ENCODE peak calls at places on chromosomes 2 and 18, in four cellular contexts. One of them, this sample, is unnamed.
A peak's percentile ranks its signal among the peaks of the same experiment; 100 is the strongest.

GRCh38 chr18:67463829-67464228 is 52.7 kb downstream of the DSEL start:
- DNase-seq in activated CD4-positive, alpha-beta T cell treated with anti-CD3 and anti-CD28 coated beads, Interleukin-2, amount 50 U/mL, for 48 hours: no peak
- DNase-seq in frontal cortex: no peak
- DNase-seq in stimulated activated CD4-positive, alpha-beta T cell treated with anti-CD3 and anti-CD28 coated beads, Interleukin-1b, Interleukin-23, amount 100 ng/mL, for 24 hours: no peak
- DNase-seq in this sample: no peak

GRCh38 chr18:73835039-73835438 is 312.6 kb downstream of the FBXO15 start:
- DNase-seq in frontal cortex: no peak
- DNase-seq in stimulated activated CD4-positive, alpha-beta T cell treated with anti-CD3 and anti-CD28 coated beads, Interleukin-1b, Interleukin-23, amount 100 ng/mL, for 24 hours: no peak
- DNase-seq in activated CD4-positive, alpha-beta T cell treated with anti-CD3 and anti-CD28 coated beads, Interleukin-2, amount 50 U/mL, for 48 hours: no peak
- DNase-seq in this sample: no peak

GRCh38 chr2:177289824-177290632 is 25.5 kb upstream of the NFE2L2 start:
- DNase-seq in stimulated activated CD4-positive, alpha-beta T cell treated with anti-CD3 and anti-CD28 coated beads, Interleukin-1b, Interleukin-23, amount 100 ng/mL, for 24 hours: no peak
- DNase-seq in frontal cortex: no peak
- DNase-seq in activated CD4-positive, alpha-beta T cell treated with anti-CD3 and anti-CD28 coated beads, Interleukin-2, amount 50 U/mL, for 48 hours: no peak
- DNase-seq in this sample: no peak

GRCh38 chr18:48806551-48807261 is 144.1 kb downstream of the SMAD7 start:
- DNase-seq in frontal cortex: no peak
- DNase-seq in stimulated activated CD4-positive, alpha-beta T cell treated with anti-CD3 and anti-CD28 coated beads, Interleukin-1b, Interleukin-23, amount 100 ng/mL, for 24 hours: no peak
- DNase-seq in activated CD4-positive, alpha-beta T cell treated with anti-CD3 and anti-CD28 coated beads, Interleukin-2, amount 50 U/mL, for 48 hours: peak; percentile 30
- DNase-seq in this sample: peak; percentile 54

GRCh38 chr2:85933753-85934594 is 45.2 kb upstream of the ST3GAL5 start:
- DNase-seq in stimulated activated CD4-positive, alpha-beta T cell treated with anti-CD3 and anti-CD28 coated beads, Interleukin-1b, Interleukin-23, amount 100 ng/mL, for 24 hours: no peak
- DNase-seq in frontal cortex: no peak
- DNase-seq in activated CD4-positive, alpha-beta T cell treated with anti-CD3 and anti-CD28 coated beads, Interleukin-2, amount 50 U/mL, for 48 hours: no peak
- DNase-seq in this sample: no peak

GRCh38 chr18:77101410-77102245 is 31.0 kb downstream of the MBP start:
- DNase-seq in frontal cortex: no peak
- DNase-seq in stimulated activated CD4-positive, alpha-beta T cell treated with anti-CD3 and anti-CD28 coated beads, Interleukin-1b, Interleukin-23, amount 100 ng/mL, for 24 hours: peak; percentile 56
- DNase-seq in activated CD4-positive, alpha-beta T cell treated with anti-CD3 and anti-CD28 coated beads, Interleukin-2, amount 50 U/mL, for 48 hours: peak; percentile 75
- DNase-seq in this sample: peak; percentile 80

GRCh38 chr2:15943914-15944313 is 3.6 kb downstream of the MYCN start:
- DNase-seq in frontal cortex: peak; percentile 67
- DNase-seq in stimulated activated CD4-positive, alpha-beta T cell treated with anti-CD3 and anti-CD28 coated beads, Interleukin-1b, Interleukin-23, amount 100 ng/mL, for 24 hours: no peak
- DNase-seq in activated CD4-positive, alpha-beta T cell treated with anti-CD3 and anti-CD28 coated beads, Interleukin-2, amount 50 U/mL, for 48 hours: no peak
- DNase-seq in this sample: no peak

GRCh38 chr2:172096661-172097547 is 5.8 kb downstream of the DLX2 start:
- DNase-seq in frontal cortex: peak; percentile 64
- DNase-seq in activated CD4-positive, alpha-beta T cell treated with anti-CD3 and anti-CD28 coated beads, Interleukin-2, amount 50 U/mL, for 48 hours: no peak
- DNase-seq in stimulated activated CD4-positive, alpha-beta T cell treated with anti-CD3 and anti-CD28 coated beads, Interleukin-1b, Interleukin-23, amount 100 ng/mL, for 24 hours: no peak
- DNase-seq in this sample: peak; percentile 62

GRCh38 chr2:62868947-62869346 is 163.4 kb downstream of the EHBP1 start:
- DNase-seq in stimulated activated CD4-positive, alpha-beta T cell treated with anti-CD3 and anti-CD28 coated beads, Interleukin-1b, Interleukin-23, amount 100 ng/mL, for 24 hours: no peak
- DNase-seq in activated CD4-positive, alpha-beta T cell treated with anti-CD3 and anti-CD28 coated beads, Interleukin-2, amount 50 U/mL, for 48 hours: peak; percentile 7
- DNase-seq in frontal cortex: no peak
- DNase-seq in this sample: no peak

This sample was measured in activated CD8-positive, alpha-beta memory T cell treated with anti-CD3 and anti-CD28 coated beads, Interleukin-2, amount 50 U/mL, for 48 hours.